ENCODE peak calls at places on chromosomes 6 and 20, in seven cellular contexts. Q is heart right ventricle, G is left ventricle myocardium inferior, P is keratinocyte, A is hepatocyte, I is GM23338, J is H1. X is an unnamed sample.

GRCh38 chr6:31597006-31597405 is 4.2 kb upstream of the NCR3 start:
- DNase-seq in G (no peak), I (peak), P (no peak), J (no peak), A (no peak), Q (no peak), X (no peak)

GRCh38 chr6:16437984-16438383 is 199.6 kb downstream of the GMPR start:
- DNase-seq in A (no peak), I (no peak), P (no peak), G (no peak), Q (peak), J (no peak), X (no peak)

GRCh38 chr6:88105741-88106340 is 58.2 kb downstream of the SPACA1 start:
- DNase-seq in Q (no peak), J (no peak), G (no peak), I (no peak), A (no peak), P (no peak), X (no peak)

GRCh38 chr6:52712136-52712535 is 41.2 kb downstream of the TMEM14A start:
- DNase-seq in P (no peak), A (no peak), I (no peak), Q (no peak), J (no peak), G (no peak), X (no peak)

GRCh38 chr20:20582733-20583132 is 129.7 kb downstream of the RALGAPA2 start:
- DNase-seq in I (no peak), Q (no peak), J (no peak), A (no peak), G (no peak), P (no peak), X (no peak)

GRCh38 chr6:135226537-135226936 is 45.4 kb downstream of the MYB start:
- DNase-seq in P (no peak), G (no peak), I (no peak), J (no peak), Q (no peak), A (no peak), X (no peak)

GRCh38 chr6:43436577-43437282 is 9.4 kb downstream of the ABCC10 start:
- DNase-seq in I (no peak), J (no peak), P (peak), Q (no peak), A (peak), G (no peak), X (no peak)

GRCh38 chr6:76681781-76682180 is 609.3 kb upstream of the IMPG1 start:
- DNase-seq in G (no peak), P (no peak), I (no peak), J (no peak), A (no peak), Q (no peak), X (no peak)

GRCh38 chr6:32426338-32426737 is 13.3 kb upstream of the HLA-DRA start:
- DNase-seq in J (no peak), Q (no peak), A (no peak), G (no peak), I (no peak), P (no peak), X (no peak)

GRCh38 chr20:37301120-37301519 is 11.7 kb downstream of the MANBAL start:
- DNase-seq in P (no peak), Q (no peak), J (no peak), G (no peak), A (no peak), I (no peak), X (no peak)

GRCh38 chr20:54355631-54356280 is 119.6 kb upstream of the DOK5 start:
- DNase-seq in A (no peak), P (no peak), Q (no peak), G (no peak), J (no peak), I (no peak), X (no peak)

GRCh38 chr6:27130668-27131428 is 116.7 kb upstream of the PRSS16 start:
- DNase-seq in P (no peak), A (no peak), Q (no peak), G (no peak), I (no peak), J (no peak), X (no peak)

GRCh38 chr6:160355001-160355400 is 6.8 kb downstream of the SLC22A3 start:
- DNase-seq in I (no peak), A (peak), Q (no peak), P (no peak), G (no peak), J (no peak), X (no peak)

GRCh38 chr20:46111028-46111835 is 6.9 kb upstream of the CD40 start:
- DNase-seq in A (no peak), I (no peak), P (no peak), G (no peak), J (no peak), Q (no peak), X (no peak)

GRCh38 chr20:2101057-2101934 is at the start of gene STK35:
- DNase-seq in A (peak), P (no peak), Q (peak), J (no peak), I (peak), G (no peak), X (no peak)

GRCh38 chr6:31738048-31738979 is 1.5 kb upstream of the MSH5 start:
- DNase-seq in G (no peak), Q (no peak), I (peak), P (no peak), J (no peak), A (peak), X (no peak)

GRCh38 chr6:167800549-167800948 is 26.2 kb upstream of the AFDN start:
- DNase-seq in A (no peak), I (no peak), Q (no peak), J (no peak), P (no peak), G (no peak), X (no peak)

GRCh38 chr20:1173698-1174097 is 11.1 kb downstream of the TMEM74B start:
- DNase-seq in I (no peak), G (no peak), P (no peak), A (no peak), J (no peak), Q (no peak), X (no peak)

GRCh38 chr6:139790527-139790926 is 416.1 kb upstream of the CITED2 start:
- DNase-seq in P (no peak), G (no peak), Q (no peak), I (no peak), A (no peak), J (no peak), X (no peak)

GRCh38 chr6:92043782-92044181 is 1375.6 kb downstream of the EPHA7 start:
- DNase-seq in P (no peak), I (no peak), A (no peak), G (no peak), Q (no peak), J (no peak), X (no peak)

GRCh38 chr6:47603227-47603626 is 95.2 kb upstream of the ADGRF4 start:
- DNase-seq in A (no peak), J (no peak), P (no peak), G (no peak), Q (no peak), I (no peak), X (no peak)

GRCh38 chr6:5469101-5469846 is 208.0 kb downstream of the FARS2 start:
- DNase-seq in P (no peak), G (no peak), J (no peak), A (no peak), Q (no peak), I (no peak), X (no peak)

GRCh38 chr6:137495652-137496391 is 1.6 kb upstream of the OLIG3 start:
- DNase-seq in G (no peak), I (peak), Q (no peak), P (no peak), A (no peak), J (no peak), X (no peak)

GRCh38 chr20:8534368-8534767 is 402.3 kb downstream of the PLCB1 start:
- DNase-seq in A (no peak), P (no peak), G (no peak), J (no peak), I (peak), Q (no peak), X (no peak)

GRCh38 chr20:34302312-34302722 is 838 bp downstream of the AHCY start:
- DNase-seq in J (no peak), P (no peak), A (peak), G (no peak), Q (no peak), I (peak), X (no peak)

DNA sequence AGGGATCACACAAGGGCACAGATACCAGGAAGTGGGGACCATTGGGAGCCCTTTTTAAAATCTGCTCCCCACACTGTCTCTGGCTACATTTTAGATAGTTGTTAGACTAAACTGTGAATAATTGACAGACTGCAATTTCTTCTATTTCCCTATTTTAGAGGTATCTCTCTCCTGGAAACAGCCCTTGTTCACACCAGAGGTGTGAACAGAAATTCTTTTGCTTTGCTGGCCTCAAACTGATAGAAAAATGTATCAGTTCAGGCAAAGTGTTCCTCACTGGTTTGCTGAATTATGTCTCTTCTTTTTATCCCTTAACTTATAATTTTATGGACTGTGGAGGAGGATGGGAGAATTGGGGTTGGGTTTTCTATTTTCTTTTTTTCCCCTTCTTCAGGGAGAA is 513.1 kb upstream of the SULF2 start:
- DNase-seq in J (no peak), P (no peak), A (no peak), G (no peak), I (no peak), Q (no peak), X (no peak)
- H3K27ac ChIP-seq in J (no peak), P (no peak), A (peak), G (no peak), I (no peak), Q (no peak), X (no peak)

GRCh38 chr20:48789781-48790544 is 37.8 kb downstream of the PREX1 start:
- DNase-seq in A (no peak), G (no peak), J (no peak), P (no peak), I (no peak), Q (no peak), X (no peak)
- H3K27ac ChIP-seq in A (no peak), G (no peak), J (no peak), P (no peak), I (no peak), Q (no peak), X (peak)

GRCh38 chr6:106324726-106325335 is 729 bp downstream of the ATG5 start:
- DNase-seq in I (no peak), P (no peak), Q (no peak), J (no peak), G (no peak), A (no peak), X (no peak)
- H3K27ac ChIP-seq in I (peak), P (peak), Q (peak), J (peak), G (peak), A (peak), X (peak)

GRCh38 chr6:164167873-164168405 is 753.4 kb downstream of the QKI start:
- DNase-seq in P (no peak), J (no peak), I (no peak), A (no peak), G (peak), Q (no peak), X (no peak)
- H3K27ac ChIP-seq in P (no peak), J (no peak), I (no peak), A (no peak), G (no peak), Q (no peak), X (no peak)

GRCh38 chr6:154459513-154459912 is 51.0 kb downstream of the CNKSR3 start:
- DNase-seq in I (no peak), G (no peak), A (no peak), J (no peak), Q (no peak), P (no peak), X (no peak)
- H3K27ac ChIP-seq in I (no peak), G (no peak), A (no peak), J (no peak), Q (no peak), P (no peak), X (no peak)

DNA sequence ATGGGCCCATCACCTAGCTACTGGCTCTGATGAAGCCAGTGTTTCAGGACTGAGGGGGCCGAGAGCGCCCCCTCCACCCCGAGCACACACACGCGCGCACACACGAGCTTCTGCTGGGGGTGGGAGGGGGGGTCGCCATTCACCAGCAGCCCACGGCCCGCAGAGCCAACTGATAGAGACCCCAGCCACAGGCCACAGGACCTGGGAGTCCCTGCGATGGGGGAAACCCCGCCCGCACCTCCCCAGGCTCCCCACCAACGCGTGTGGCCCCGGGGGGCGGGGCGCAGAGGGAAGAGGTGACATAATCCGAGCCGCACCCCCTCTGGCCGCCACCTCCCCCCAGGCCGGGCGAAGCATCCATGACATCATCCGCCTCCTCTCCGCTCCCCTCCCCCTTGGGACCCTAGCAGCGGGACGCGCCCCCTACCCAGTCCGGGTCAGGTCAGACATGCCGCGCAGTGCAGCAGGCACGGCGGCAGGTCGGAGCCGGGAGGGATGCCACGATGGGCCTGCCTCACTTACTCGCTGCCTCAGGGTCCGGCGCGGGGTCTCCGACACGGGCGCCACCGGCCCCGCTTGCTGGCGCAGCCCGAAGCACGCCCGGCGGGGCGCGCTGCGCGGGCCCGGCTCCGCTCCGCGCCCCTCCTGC is at the start of gene LZTS3:
- DNase-seq in I (peak), P (no peak), J (peak), Q (peak), A (peak), G (peak), X (peak)
- H3K27ac ChIP-seq in I (peak), P (peak), J (peak), Q (peak), A (peak), G (peak), X (peak)

GRCh38 chr20:57527728-57528127 is 2.8 kb upstream of the CTCFL start:
- DNase-seq in I (no peak), G (no peak), J (no peak), A (no peak), Q (no peak), P (no peak), X (no peak)
- H3K27ac ChIP-seq in I (no peak), G (no peak), J (no peak), A (no peak), Q (no peak), P (no peak), X (no peak)

GRCh38 chr6:117483004-117483644 is 650 bp downstream of the DCBLD1 start:
- DNase-seq in I (peak), J (no peak), G (peak), Q (peak), P (no peak), A (peak), X (no peak)
- H3K27ac ChIP-seq in I (no peak), J (no peak), G (peak), Q (peak), P (peak), A (peak), X (no peak)

GRCh38 chr6:12436224-12436623 is 146.1 kb downstream of the EDN1 start:
- DNase-seq in A (no peak), J (no peak), G (no peak), P (no peak), Q (no peak), I (no peak), X (no peak)
- H3K27ac ChIP-seq in A (no peak), J (no peak), G (no peak), P (no peak), Q (no peak), I (no peak), X (no peak)